ENCODE peak calls at places on chromosomes 2 and 18, in nine cellular contexts. G, D, S, W, H, K, Z, J and N are unnamed samples. For H3K27me3, the result is how much of the 10 kb centered on the place peaks cover.

GRCh38 chr18:74173434-74173750 is 25.1 kb downstream of the TIMM21 start:
- DNase-seq in G (no peak), D (no peak), S (no peak), W (no peak), H (no peak), K (no peak), Z (no peak), J (no peak), N (no peak)

GRCh38 chr2:40096360-40096759 is 317.3 kb upstream of the THUMPD2 start:
- DNase-seq in G (no peak), D (no peak), S (peak), W (no peak), H (no peak), K (no peak), Z (no peak), J (peak), N (no peak)

GRCh38 chr2:202848813-202849212 is 22.8 kb downstream of the ICA1L start:
- DNase-seq in G (no peak), D (no peak), S (no peak), W (no peak), H (no peak), K (no peak), Z (no peak), J (no peak), N (no peak)

GRCh38 chr2:7765236-7765635 is 848.0 kb downstream of the RNF144A start:
- DNase-seq in G (no peak), D (no peak), S (no peak), W (no peak), H (no peak), K (no peak), Z (no peak), J (no peak), N (no peak)

GRCh38 chr18:76727589-76727988 is 94.8 kb upstream of the ZNF236 start:
- DNase-seq in G (no peak), D (no peak), S (no peak), W (no peak), H (no peak), K (no peak), Z (no peak), J (no peak), N (no peak)

GRCh38 chr2:145789636-145790035 is 1269.7 kb upstream of the ZEB2 start:
- DNase-seq in G (no peak), D (no peak), S (peak), W (no peak), H (no peak), K (no peak), Z (no peak), J (no peak), N (no peak)

GRCh38 chr2:84701880-84702279 is 179.0 kb downstream of the TRABD2A start:
- DNase-seq in G (no peak), D (peak), S (peak), W (no peak), H (no peak), K (no peak), Z (peak), J (peak), N (no peak)

GRCh38 chr2:166700079-166700478 is 188.2 kb upstream of the XIRP2 start:
- DNase-seq in G (no peak), D (no peak), S (peak), W (no peak), H (no peak), K (no peak), Z (no peak), J (peak), N (no peak)

GRCh38 chr2:173171924-173172643 is 96.4 kb downstream of the MAP3K20 start:
- DNase-seq in G (no peak), D (no peak), S (peak), W (no peak), H (no peak), K (no peak), Z (no peak), J (no peak), N (no peak)

GRCh38 chr2:109395487-109396337 is 218.1 kb downstream of the SEPTIN10 start:
- DNase-seq in G (no peak), D (no peak), S (no peak), W (no peak), H (no peak), K (no peak), Z (no peak), J (no peak), N (no peak)

GRCh38 chr18:24704921-24705620 is 244.6 kb downstream of the HRH4 start:
- DNase-seq in G (no peak), D (peak), S (peak), W (no peak), H (no peak), K (no peak), Z (peak), J (no peak), N (no peak)

GRCh38 chr2:201660293-201660895 is 17.1 kb upstream of the TMEM237 start:
- DNase-seq in G (no peak), D (no peak), S (no peak), W (no peak), H (no peak), K (no peak), Z (no peak), J (no peak), N (peak)

GRCh38 chr18:14927701-14928100 is 179.7 kb downstream of the ANKRD30B start:
- DNase-seq in G (no peak), D (no peak), S (no peak), W (no peak), H (no peak), K (no peak), Z (no peak), J (no peak), N (no peak)

GRCh38 chr2:6410265-6410664 is 455.4 kb downstream of the CMPK2 start:
- DNase-seq in G (no peak), D (no peak), S (peak), W (no peak), H (no peak), K (no peak), Z (no peak), J (no peak), N (no peak)

GRCh38 chr18:65235966-65236634 is 514.7 kb upstream of the CDH7 start:
- DNase-seq in G (no peak), D (no peak), S (no peak), W (peak), H (no peak), K (no peak), Z (no peak), J (peak), N (no peak)

GRCh38 chr2:126662623-126663022 is 6.7 kb downstream of the GYPC start:
- DNase-seq in G (no peak), D (no peak), S (no peak), W (no peak), H (no peak), K (no peak), Z (no peak), J (no peak), N (no peak)

GRCh38 chr18:78704960-78705600 is 274.5 kb upstream of the SALL3 start:
- DNase-seq in G (no peak), D (no peak), S (no peak), W (no peak), H (no peak), K (no peak), Z (no peak), J (no peak), N (no peak)

GRCh38 chr2:130381145-130381544 is 25.3 kb downstream of the PTPN18 start:
- DNase-seq in G (no peak), D (no peak), S (no peak), W (no peak), H (no peak), K (no peak), Z (no peak), J (no peak), N (no peak)

GRCh38 chr2:206962966-206963365 is 23.6 kb downstream of the CPO start:
- DNase-seq in G (no peak), D (no peak), S (no peak), W (no peak), H (no peak), K (no peak), Z (no peak), J (no peak), N (no peak)

GRCh38 chr2:62109554-62109953 is 86.4 kb upstream of the B3GNT2 start:
- DNase-seq in G (no peak), D (no peak), S (no peak), W (peak), H (no peak), K (no peak), Z (no peak), J (no peak), N (no peak)

GRCh38 chr18:24463233-24463775 is 2.9 kb downstream of the HRH4 start:
- DNase-seq in G (no peak), D (no peak), S (no peak), W (no peak), H (no peak), K (no peak), Z (no peak), J (no peak), N (no peak)

GRCh38 chr2:160583162-160583522 is 89.5 kb upstream of the RBMS1 start:
- DNase-seq in G (no peak), D (no peak), S (peak), W (no peak), H (no peak), K (no peak), Z (no peak), J (peak), N (no peak)

GRCh38 chr2:61398413-61398812 is 72.5 kb downstream of the USP34 start:
- DNase-seq in G (no peak), D (no peak), S (no peak), W (no peak), H (no peak), K (no peak), Z (no peak), J (no peak), N (no peak)

GRCh38 chr18:78716581-78716980 is 263.0 kb upstream of the SALL3 start:
- DNase-seq in G (no peak), D (no peak), S (no peak), W (no peak), H (no peak), K (no peak), Z (no peak), J (no peak), N (no peak)

GRCh38 chr2:29106241-29106640 is 9.0 kb upstream of the CLIP4 start:
- DNase-seq in G (no peak), D (no peak), S (no peak), W (no peak), H (no peak), K (no peak), Z (no peak), J (no peak), N (no peak)

GRCh38 chr18:23812566-23813440 is 123.5 kb downstream of the LAMA3 start:
- DNase-seq in G (no peak), D (no peak), S (peak), W (peak), H (no peak), K (no peak), Z (no peak), J (peak), N (no peak)

GRCh38 chr2:28545590-28546195 is 49.8 kb downstream of the PLB1 start:
- DNase-seq in G (no peak), D (no peak), S (no peak), W (no peak), H (no peak), K (no peak), Z (no peak), J (no peak), N (peak)

GRCh38 chr18:55405655-55406373 is 182.2 kb downstream of the TCF4 start:
- DNase-seq in G (no peak), D (peak), S (peak), W (peak), H (peak), K (peak), Z (peak), J (peak), N (no peak)

GRCh38 chr2:199596549-199596948 is 138.8 kb upstream of the SATB2 start:
- DNase-seq in G (no peak), D (no peak), S (peak), W (peak), H (no peak), K (no peak), Z (no peak), J (peak), N (peak)

GRCh38 chr2:58448065-58448507 is 207.0 kb upstream of the FANCL start:
- DNase-seq in G (peak), D (no peak), S (peak), W (peak), H (peak), K (no peak), Z (peak), J (peak), N (no peak)

GRCh38 chr2:202335791-202336467 is 40.2 kb upstream of the BMPR2 start:
- DNase-seq in G (no peak), D (no peak), S (peak), W (no peak), H (no peak), K (no peak), Z (no peak), J (peak), N (no peak)

GRCh38 chr2:190017837-190018236 is 44.7 kb downstream of the MSTN start:
- DNase-seq in G (no peak), D (no peak), S (no peak), W (no peak), H (no peak), K (no peak), Z (no peak), J (no peak), N (no peak)

DNA sequence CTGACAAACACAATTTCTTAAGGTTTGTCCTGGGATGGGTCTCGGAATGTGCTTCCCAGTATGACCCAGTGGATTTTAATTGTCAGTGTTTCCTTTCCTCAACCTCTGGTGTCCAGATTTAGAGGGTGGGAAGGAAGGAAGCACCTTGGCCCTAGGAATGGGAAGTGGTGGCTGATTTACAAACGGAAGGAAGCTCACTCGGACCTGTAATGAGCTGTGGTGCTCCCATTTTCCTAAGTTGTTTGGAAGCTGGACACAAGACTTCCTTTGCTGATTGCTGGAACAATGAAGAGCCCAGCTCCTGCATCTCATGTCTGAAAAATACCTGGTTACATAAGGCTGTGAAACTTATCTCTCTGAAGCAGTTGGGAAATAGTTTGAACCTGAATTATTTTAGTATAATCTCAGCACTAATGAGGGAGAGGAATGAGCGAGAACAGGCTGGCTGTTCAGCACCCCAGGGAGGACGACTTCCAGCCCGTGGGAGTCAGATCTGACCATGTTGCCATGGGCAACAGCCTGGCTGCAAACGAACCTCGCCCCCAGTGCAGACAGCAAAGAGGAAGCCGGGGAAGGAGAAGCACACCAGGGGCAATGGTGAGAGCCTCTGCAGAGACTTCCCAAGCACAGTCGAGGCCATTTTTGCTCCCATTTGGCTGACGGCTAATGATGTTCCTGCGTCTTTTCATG is 74.4 kb upstream of the ASB18 start:
- DNase-seq in G (no peak), D (no peak), S (no peak), W (peak), H (peak), K (no peak), Z (no peak), J (no peak), N (no peak)
- H3K27me3 ChIP-seq in G (under half), D (under half), S (under half), W (under half), H (under half), K (under half), Z (under half), J (under half), N (under half)

GRCh38 chr2:176139170-176139611 is 9.7 kb downstream of the HOXD8 start:
- DNase-seq in G (no peak), D (no peak), S (no peak), W (no peak), H (peak), K (no peak), Z (no peak), J (no peak), N (no peak)

GRCh38 chr2:176138526-176139169 is 9.1 kb downstream of the HOXD8 start:
- DNase-seq in G (no peak), D (no peak), S (no peak), W (no peak), H (peak), K (no peak), Z (no peak), J (no peak), N (no peak)

GRCh38 chr2:176137883-176138282 is 8.4 kb downstream of the HOXD8 start:
- DNase-seq in G (no peak), D (no peak), S (no peak), W (no peak), H (peak), K (no peak), Z (no peak), J (no peak), N (no peak)

GRCh38 chr2:176136375-176137248 is 7.1 kb downstream of the HOXD8 start:
- DNase-seq in G (no peak), D (no peak), S (no peak), W (peak), H (peak), K (no peak), Z (no peak), J (peak), N (no peak)

GRCh38 chr2:176137249-176137573 is 7.7 kb downstream of the HOXD8 start:
- DNase-seq in G (no peak), D (no peak), S (no peak), W (no peak), H (no peak), K (no peak), Z (no peak), J (no peak), N (no peak)
- H3K27me3 ChIP-seq in G (half or more), D (under half), S (half or more), W (half or more), H (under half), K (under half), Z (half or more), J (under half), N (half or more)

DNA sequence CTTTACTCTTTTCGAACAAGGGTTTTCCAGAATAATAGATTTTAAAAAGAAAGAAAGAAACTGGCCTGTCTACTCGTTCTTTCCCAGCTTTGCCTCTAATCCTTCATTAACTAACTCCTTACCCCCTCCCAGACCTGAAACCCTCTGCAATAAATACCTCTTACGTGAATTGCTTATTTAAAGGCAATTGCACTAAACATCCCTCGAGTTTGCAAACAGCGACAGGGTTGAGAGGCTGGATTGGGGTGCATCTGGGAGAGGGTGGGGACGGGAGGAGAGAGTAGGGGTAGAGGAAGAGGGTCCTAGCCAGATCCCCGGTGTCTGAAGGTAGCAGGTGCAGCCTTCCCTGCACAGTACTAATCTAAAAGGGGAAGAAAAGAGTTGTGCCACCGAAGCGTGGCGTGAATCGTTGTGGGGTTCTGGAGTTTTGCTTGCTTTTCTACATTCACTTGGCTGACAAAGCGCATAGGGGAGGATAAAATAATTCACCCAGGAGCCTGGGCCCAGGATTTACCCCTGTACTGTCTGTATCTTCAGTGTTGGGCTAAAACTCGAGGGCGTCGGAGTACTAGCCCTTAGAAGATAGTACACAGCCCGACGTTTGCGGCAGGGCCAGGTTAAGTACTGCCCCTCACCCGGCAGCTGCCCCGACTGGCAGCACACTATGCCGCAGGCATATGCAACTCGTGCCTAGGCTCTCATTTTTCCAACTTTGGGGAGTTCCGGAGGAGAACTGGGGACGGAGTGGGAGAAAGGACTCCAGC is 1.9 kb upstream of the NEUROD1 start:
- DNase-seq in G (no peak), D (no peak), S (no peak), W (no peak), H (no peak), K (no peak), Z (no peak), J (no peak), N (no peak)
- H3K27me3 ChIP-seq in G (half or more), D (half or more), S (half or more), W (half or more), H (under half), K (under half), Z (half or more), J (under half), N (under half)

DNA sequence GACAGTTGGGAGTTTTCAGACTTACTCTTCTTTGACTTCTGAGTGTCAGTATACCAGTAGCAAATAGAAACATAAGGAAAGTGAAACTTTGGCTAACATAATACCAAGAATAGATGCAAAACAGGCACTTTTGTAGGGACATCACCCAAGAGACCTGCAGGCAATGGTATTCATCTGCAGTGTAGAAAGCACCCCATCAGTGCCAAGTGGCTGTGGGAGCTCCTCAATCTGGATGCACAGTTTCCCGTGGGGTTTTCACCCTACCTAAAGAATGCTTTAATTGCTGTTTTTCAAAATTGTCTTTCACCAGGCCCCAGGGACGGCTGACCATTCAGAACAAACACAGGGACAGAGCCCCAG is 96.6 kb upstream of the GPR45 start:
- DNase-seq in G (no peak), D (no peak), S (no peak), W (no peak), H (no peak), K (no peak), Z (no peak), J (no peak), N (no peak)
- H3K27me3 ChIP-seq in G (under half), D (under half), S (under half), W (under half), H (under half), K (under half), Z (under half), J (half or more), N (under half)

GRCh38 chr18:43904209-43904837 is 627.0 kb upstream of the SYT4 start:
- DNase-seq in G (no peak), D (no peak), S (no peak), W (no peak), H (no peak), K (no peak), Z (no peak), J (no peak), N (no peak)
- H3K27me3 ChIP-seq in G (under half), D (under half), S (under half), W (under half), H (under half), K (under half), Z (under half), J (under half), N (under half)

DNA sequence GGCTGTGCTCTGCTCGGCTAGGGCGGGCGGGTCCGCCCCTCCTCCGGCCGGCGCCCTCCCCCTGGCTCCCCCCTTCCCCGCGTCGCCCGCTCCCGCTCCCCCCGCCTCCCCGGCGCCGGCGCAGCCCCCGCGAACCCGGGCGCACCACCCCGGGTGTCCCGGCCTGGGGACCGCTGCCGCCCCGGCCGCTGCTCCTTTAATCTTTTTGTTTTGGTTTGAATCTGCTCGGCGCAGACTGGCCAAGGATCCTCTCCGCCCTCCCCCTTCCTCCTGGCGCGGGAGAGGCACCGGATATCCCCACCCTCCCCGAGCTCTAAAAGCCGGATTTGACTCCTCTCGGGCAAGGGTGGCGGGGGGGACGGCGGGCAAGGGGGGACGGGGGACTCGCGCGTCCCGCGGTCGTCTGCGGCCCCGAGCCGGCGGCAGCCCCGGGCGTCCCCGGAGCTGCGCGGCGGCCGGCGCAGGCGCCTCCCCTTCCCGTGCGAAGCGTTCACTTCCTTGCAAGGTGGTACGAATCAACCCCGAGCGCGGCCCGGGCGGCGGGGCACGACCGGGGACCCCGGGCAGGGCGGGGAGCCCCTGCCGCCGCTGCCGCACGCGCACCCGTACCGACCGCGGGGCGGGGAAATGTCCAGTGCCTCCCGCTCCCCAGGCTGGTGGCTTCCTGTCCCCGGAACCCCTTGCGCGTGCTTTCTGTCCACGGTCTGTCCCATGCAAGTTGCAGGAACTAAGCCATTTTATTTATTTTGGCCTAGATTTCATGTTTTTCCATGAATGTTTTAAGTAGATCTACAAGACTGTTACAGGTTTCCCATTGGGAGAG is at the start of gene PTGR3:
- DNase-seq in G (peak), D (no peak), S (peak), W (peak), H (peak), K (peak), Z (no peak), J (peak), N (peak)
- H3K27me3 ChIP-seq in G (half or more), D (under half), S (under half), W (under half), H (under half), K (under half), Z (under half), J (under half), N (under half)